ENCODE peak calls at places on chromosomes 11 and 22, in seven cellular contexts. One of them, this sample, is unnamed.

GRCh38 chr22:25419247-25420113 is 145.0 kb upstream of the GRK3 start:
- DNase-seq in fibroblast of mammary gland: no peak
- DNase-seq in amniotic stem cell: no peak
- DNase-seq in NCI-H446: no peak
- DNase-seq in ELF-1: no peak
- DNase-seq in NCI-H524: peak
- DNase-seq in HFFc6: no peak
- DNase-seq in this sample: no peak

GRCh38 chr11:65429069-65429681 is 6.6 kb downstream of the NEAT1 start:
- DNase-seq in fibroblast of mammary gland: peak
- DNase-seq in amniotic stem cell: no peak
- DNase-seq in NCI-H446: no peak
- DNase-seq in ELF-1: peak
- DNase-seq in NCI-H524: no peak
- DNase-seq in HFFc6: peak
- DNase-seq in this sample: no peak

GRCh38 chr11:75241036-75241905 is 697 bp downstream of the TPBGL start:
- DNase-seq in fibroblast of mammary gland: peak
- DNase-seq in amniotic stem cell: peak
- DNase-seq in NCI-H446: peak
- DNase-seq in ELF-1: peak
- DNase-seq in NCI-H524: peak
- DNase-seq in HFFc6: peak
- DNase-seq in this sample: peak

GRCh38 chr11:116832350-116833290 is 2.9 kb downstream of the APOC3 start:
- DNase-seq in fibroblast of mammary gland: no peak
- DNase-seq in amniotic stem cell: no peak
- DNase-seq in NCI-H446: no peak
- DNase-seq in ELF-1: no peak
- DNase-seq in NCI-H524: no peak
- DNase-seq in HFFc6: no peak
- DNase-seq in this sample: no peak

GRCh38 chr22:32836286-32836859 is 34.9 kb downstream of the TIMP3 start:
- DNase-seq in fibroblast of mammary gland: peak
- DNase-seq in amniotic stem cell: no peak
- DNase-seq in NCI-H446: no peak
- DNase-seq in ELF-1: no peak
- DNase-seq in NCI-H524: no peak
- DNase-seq in HFFc6: no peak
- DNase-seq in this sample: peak

GRCh38 chr22:48953830-48954229 is 873.8 kb downstream of the BRD1 start:
- DNase-seq in fibroblast of mammary gland: no peak
- DNase-seq in amniotic stem cell: no peak
- DNase-seq in NCI-H446: no peak
- DNase-seq in ELF-1: no peak
- DNase-seq in NCI-H524: no peak
- DNase-seq in HFFc6: no peak
- DNase-seq in this sample: no peak

GRCh38 chr11:124745835-124746620 is 6.0 kb downstream of the VSIG2 start:
- DNase-seq in fibroblast of mammary gland: no peak
- DNase-seq in amniotic stem cell: no peak
- DNase-seq in NCI-H446: no peak
- DNase-seq in ELF-1: no peak
- DNase-seq in NCI-H524: no peak
- DNase-seq in HFFc6: no peak
- DNase-seq in this sample: no peak

GRCh38 chr11:108897071-108897481 is 232.2 kb downstream of the DDX10 start:
- DNase-seq in fibroblast of mammary gland: no peak
- DNase-seq in amniotic stem cell: no peak
- DNase-seq in NCI-H446: no peak
- DNase-seq in ELF-1: no peak
- DNase-seq in NCI-H524: no peak
- DNase-seq in HFFc6: peak
- DNase-seq in this sample: no peak

GRCh38 chr11:68828155-68828931 is 13.4 kb downstream of the CPT1A start:
- DNase-seq in fibroblast of mammary gland: no peak
- DNase-seq in amniotic stem cell: no peak
- DNase-seq in NCI-H446: no peak
- DNase-seq in ELF-1: no peak
- DNase-seq in NCI-H524: no peak
- DNase-seq in HFFc6: no peak
- DNase-seq in this sample: no peak

GRCh38 chr22:44587004-44587793 is 89.2 kb upstream of the RTL6 start:
- DNase-seq in fibroblast of mammary gland: no peak
- DNase-seq in amniotic stem cell: no peak
- DNase-seq in NCI-H446: no peak
- DNase-seq in ELF-1: no peak
- DNase-seq in NCI-H524: peak
- DNase-seq in HFFc6: no peak
- DNase-seq in this sample: no peak

GRCh38 chr11:93843906-93844305 is 6.5 kb downstream of the VSTM5 start:
- DNase-seq in fibroblast of mammary gland: no peak
- DNase-seq in amniotic stem cell: no peak
- DNase-seq in NCI-H446: no peak
- DNase-seq in ELF-1: no peak
- DNase-seq in NCI-H524: no peak
- DNase-seq in HFFc6: no peak
- DNase-seq in this sample: no peak

GRCh38 chr11:45751430-45751829 is 53.5 kb upstream of the SLC35C1 start:
- DNase-seq in fibroblast of mammary gland: no peak
- DNase-seq in amniotic stem cell: no peak
- DNase-seq in NCI-H446: no peak
- DNase-seq in ELF-1: peak
- DNase-seq in NCI-H524: peak
- DNase-seq in HFFc6: no peak
- DNase-seq in this sample: no peak

GRCh38 chr22:36333632-36334031 is 54.1 kb downstream of the MYH9 start:
- DNase-seq in fibroblast of mammary gland: no peak
- DNase-seq in amniotic stem cell: no peak
- DNase-seq in NCI-H446: no peak
- DNase-seq in ELF-1: peak
- DNase-seq in NCI-H524: no peak
- DNase-seq in HFFc6: no peak
- DNase-seq in this sample: no peak

GRCh38 chr22:46966846-46967245 is 204.4 kb downstream of the TBC1D22A start:
- DNase-seq in fibroblast of mammary gland: no peak
- DNase-seq in amniotic stem cell: no peak
- DNase-seq in NCI-H446: no peak
- DNase-seq in ELF-1: no peak
- DNase-seq in NCI-H524: no peak
- DNase-seq in HFFc6: no peak
- DNase-seq in this sample: no peak

This sample was measured in GM03348.